ENCODE peak calls at places on chromosomes 3 and 15, in six cellular contexts. Z is T-helper 2 cell, F is left colon, E is iris pigment epithelial cell, X is sciatic nerve, M is GM12865. S is an unnamed sample.

GRCh38 chr15:67820147-67820991 is 4.9 kb upstream of the SKOR1 start:
- DNase-seq in Z (no peak), F (no peak), E (no peak), X (no peak), M (no peak), S (no peak)

GRCh38 chr3:172466553-172467130 is 18.4 kb upstream of the GHSR start:
- DNase-seq in Z (no peak), F (no peak), E (peak; percentile 53), X (no peak), M (no peak), S (no peak)

GRCh38 chr3:52041118-52041847 is 15.1 kb downstream of the DUSP7 start:
- DNase-seq in Z (no peak), F (no peak), E (no peak), X (no peak), M (no peak), S (no peak)

GRCh38 chr3:13416002-13416793 is 3.9 kb downstream of the NUP210 start:
- DNase-seq in Z (no peak), F (no peak), E (no peak), X (no peak), M (peak; percentile 24), S (no peak)

GRCh38 chr3:114873590-114873989 is 273.5 kb downstream of the ZBTB20 start:
- DNase-seq in Z (no peak), F (no peak), E (no peak), X (no peak), M (no peak), S (no peak)

GRCh38 chr3:195187609-195188529 is 83.1 kb downstream of the XXYLT1 start:
- DNase-seq in Z (no peak), F (no peak), E (peak; percentile 79), X (no peak), M (no peak), S (no peak)

GRCh38 chr15:66765478-66766281 is 63.6 kb downstream of the SMAD6 start:
- DNase-seq in Z (no peak), F (peak; percentile 65), E (no peak), X (no peak), M (peak; percentile 73), S (peak; percentile 84)

GRCh38 chr3:141279074-141279945 is 47.7 kb downstream of the PXYLP1 start:
- DNase-seq in Z (no peak), F (no peak), E (peak; percentile 37), X (no peak), M (peak; percentile 41), S (no peak)

GRCh38 chr3:136804813-136805212 is 14.1 kb upstream of the SLC35G2 start:
- DNase-seq in Z (no peak), F (no peak), E (no peak), X (no peak), M (no peak), S (no peak)

GRCh38 chr3:16472593-16472992 is 40.9 kb downstream of the RFTN1 start:
- DNase-seq in Z (no peak), F (no peak), E (no peak), X (no peak), M (no peak), S (no peak)

GRCh38 chr15:40595219-40595618 is 1.2 kb downstream of the KNL1 start:
- DNase-seq in Z (no peak), F (no peak), E (peak; percentile 7), X (no peak), M (no peak), S (no peak)

GRCh38 chr3:50271314-50272072 is 2.5 kb downstream of the SEMA3B start:
- DNase-seq in Z (no peak), F (no peak), E (no peak), X (no peak), M (no peak), S (no peak)

GRCh38 chr3:158382479-158382878 is 188.5 kb upstream of the MLF1 start:
- DNase-seq in Z (no peak), F (no peak), E (no peak), X (no peak), M (no peak), S (no peak)

GRCh38 chr15:71746719-71747118 is 63.6 kb upstream of the NR2E3 start:
- DNase-seq in Z (no peak), F (peak; percentile 36), E (no peak), X (no peak), M (peak; percentile 55), S (no peak)

GRCh38 chr3:50226888-50227389 is 9.1 kb upstream of the GNAI2 start:
- DNase-seq in Z (peak; percentile 30), F (no peak), E (peak; percentile 42), X (no peak), M (peak; percentile 61), S (peak; percentile 68)

GRCh38 chr15:40340038-40340739 is 550 bp downstream of the CCDC9B start:
- DNase-seq in Z (no peak), F (peak; percentile 79), E (no peak), X (peak; percentile 84), M (no peak), S (no peak)

GRCh38 chr3:120018299-120018698 is 75.9 kb downstream of the GSK3B start:
- DNase-seq in Z (no peak), F (no peak), E (no peak), X (no peak), M (no peak), S (no peak)

GRCh38 chr3:128554100-128554464 is 61.1 kb upstream of the GATA2 start:
- DNase-seq in Z (no peak), F (no peak), E (peak; percentile 91), X (no peak), M (no peak), S (no peak)

GRCh38 chr3:67518196-67518595 is 136.2 kb downstream of the SUCLG2 start:
- DNase-seq in Z (no peak), F (no peak), E (no peak), X (no peak), M (no peak), S (no peak)

GRCh38 chr3:67375961-67376360 is 278.5 kb downstream of the SUCLG2 start:
- DNase-seq in Z (no peak), F (no peak), E (no peak), X (no peak), M (no peak), S (no peak)

GRCh38 chr3:171732741-171733140 is 77.5 kb downstream of the PLD1 start:
- DNase-seq in Z (no peak), F (no peak), E (no peak), X (no peak), M (no peak), S (no peak)

GRCh38 chr15:39582286-39582976 is 1.6 kb downstream of the THBS1 start:
- DNase-seq in Z (no peak), F (peak; percentile 68), E (no peak), X (peak; percentile 75), M (no peak), S (no peak)

GRCh38 chr3:65963787-65964707 is 74.7 kb downstream of the MAGI1 start:
- DNase-seq in Z (no peak), F (no peak), E (peak; percentile 95), X (no peak), M (peak; percentile 76), S (no peak)

GRCh38 chr15:60933914-60934885 is 294.9 kb downstream of the RORA start:
- DNase-seq in Z (no peak), F (no peak), E (no peak), X (no peak), M (no peak), S (no peak)

GRCh38 chr3:18847583-18848197 is 300.6 kb upstream of the KCNH8 start:
- DNase-seq in Z (no peak), F (no peak), E (no peak), X (no peak), M (peak; percentile 17), S (no peak)

GRCh38 chr3:73622135-73622534 is 2.6 kb downstream of the PDZRN3 start:
- DNase-seq in Z (no peak), F (peak; percentile 37), E (no peak), X (peak; percentile 56), M (no peak), S (peak; percentile 50)

GRCh38 chr3:63726656-63727055 is 74.2 kb downstream of the SNTN start:
- DNase-seq in Z (no peak), F (no peak), E (peak; percentile 65), X (no peak), M (no peak), S (no peak)

GRCh38 chr15:33158359-33158758 is 36.2 kb downstream of the FMN1 start:
- DNase-seq in Z (no peak), F (no peak), E (no peak), X (no peak), M (no peak), S (no peak)

GRCh38 chr3:125048282-125048681 is 7.5 kb downstream of the HEG1 start:
- DNase-seq in Z (no peak), F (no peak), E (no peak), X (no peak), M (no peak), S (no peak)